ENCODE peak calls at places on chromosomes 12 and 14, in nine cellular contexts. One of them, this sample, is unnamed.

GRCh38 chr14:71076472-71076871 is 169.2 kb downstream of the PCNX1 start:
- DNase-seq in HuH-7.5: no peak
- DNase-seq in T-helper 9 cell: no peak
- DNase-seq in NCI-H2029: no peak
- DNase-seq in WTC11: no peak
- DNase-seq in HFF-Myc: no peak
- DNase-seq in body of pancreas: no peak
- DNase-seq in HepG2: no peak
- DNase-seq in NCI-H146: no peak
- DNase-seq in this sample: no peak

GRCh38 chr14:81329640-81330385 is 70.3 kb downstream of the STON2 start:
- DNase-seq in HuH-7.5: no peak
- DNase-seq in T-helper 9 cell: no peak
- DNase-seq in NCI-H2029: no peak
- DNase-seq in WTC11: no peak
- DNase-seq in HFF-Myc: no peak
- DNase-seq in body of pancreas: no peak
- DNase-seq in HepG2: no peak
- DNase-seq in NCI-H146: no peak
- DNase-seq in this sample: no peak

GRCh38 chr14:31326111-31326510 is 94.2 kb downstream of the HEATR5A start:
- DNase-seq in HuH-7.5: no peak
- DNase-seq in T-helper 9 cell: no peak
- DNase-seq in NCI-H2029: peak
- DNase-seq in WTC11: no peak
- DNase-seq in HFF-Myc: peak
- DNase-seq in body of pancreas: no peak
- DNase-seq in HepG2: peak
- DNase-seq in NCI-H146: no peak
- DNase-seq in this sample: no peak

GRCh38 chr12:24709201-24709600 is 239.7 kb downstream of the BCAT1 start:
- DNase-seq in HuH-7.5: no peak
- DNase-seq in T-helper 9 cell: no peak
- DNase-seq in NCI-H2029: no peak
- DNase-seq in WTC11: no peak
- DNase-seq in HFF-Myc: no peak
- DNase-seq in body of pancreas: no peak
- DNase-seq in HepG2: no peak
- DNase-seq in NCI-H146: no peak
- DNase-seq in this sample: no peak

GRCh38 chr12:108241961-108242360 is 97.2 kb downstream of the CMKLR1 start:
- DNase-seq in HuH-7.5: no peak
- DNase-seq in T-helper 9 cell: no peak
- DNase-seq in NCI-H2029: no peak
- DNase-seq in WTC11: no peak
- DNase-seq in HFF-Myc: no peak
- DNase-seq in body of pancreas: no peak
- DNase-seq in HepG2: no peak
- DNase-seq in NCI-H146: no peak
- DNase-seq in this sample: no peak

GRCh38 chr12:56197921-56198635 is 8.8 kb upstream of the SMARCC2 start:
- DNase-seq in HuH-7.5: no peak
- DNase-seq in T-helper 9 cell: no peak
- DNase-seq in NCI-H2029: no peak
- DNase-seq in WTC11: no peak
- DNase-seq in HFF-Myc: no peak
- DNase-seq in body of pancreas: no peak
- DNase-seq in HepG2: no peak
- DNase-seq in NCI-H146: no peak
- DNase-seq in this sample: no peak

GRCh38 chr12:62146323-62146722 is 113.9 kb upstream of the USP15 start:
- DNase-seq in HuH-7.5: no peak
- DNase-seq in T-helper 9 cell: no peak
- DNase-seq in NCI-H2029: no peak
- DNase-seq in WTC11: no peak
- DNase-seq in HFF-Myc: no peak
- DNase-seq in body of pancreas: no peak
- DNase-seq in HepG2: no peak
- DNase-seq in NCI-H146: no peak
- DNase-seq in this sample: no peak

GRCh38 chr12:69846976-69847375 is 21.9 kb downstream of the MYRFL start:
- DNase-seq in HuH-7.5: no peak
- DNase-seq in T-helper 9 cell: no peak
- DNase-seq in NCI-H2029: no peak
- DNase-seq in WTC11: no peak
- DNase-seq in HFF-Myc: no peak
- DNase-seq in body of pancreas: no peak
- DNase-seq in HepG2: no peak
- DNase-seq in NCI-H146: no peak
- DNase-seq in this sample: no peak

GRCh38 chr12:120119395-120119973 is 2.9 kb upstream of the RAB35 start:
- DNase-seq in HuH-7.5: no peak
- DNase-seq in T-helper 9 cell: no peak
- DNase-seq in NCI-H2029: no peak
- DNase-seq in WTC11: no peak
- DNase-seq in HFF-Myc: no peak
- DNase-seq in body of pancreas: no peak
- DNase-seq in HepG2: peak
- DNase-seq in NCI-H146: no peak
- DNase-seq in this sample: no peak

GRCh38 chr12:124994435-124994975 is 1.1 kb downstream of the BRI3BP start:
- DNase-seq in HuH-7.5: no peak
- DNase-seq in T-helper 9 cell: no peak
- DNase-seq in NCI-H2029: no peak
- DNase-seq in WTC11: no peak
- DNase-seq in HFF-Myc: no peak
- DNase-seq in body of pancreas: peak
- DNase-seq in HepG2: no peak
- DNase-seq in NCI-H146: no peak
- DNase-seq in this sample: no peak

GRCh38 chr14:23941230-23941629 is 12.3 kb upstream of the DHRS4 start:
- DNase-seq in HuH-7.5: no peak
- DNase-seq in T-helper 9 cell: no peak
- DNase-seq in NCI-H2029: no peak
- DNase-seq in WTC11: no peak
- DNase-seq in HFF-Myc: no peak
- DNase-seq in body of pancreas: no peak
- DNase-seq in HepG2: no peak
- DNase-seq in NCI-H146: no peak
- DNase-seq in this sample: no peak

GRCh38 chr14:68779761-68780323 is 13.0 kb downstream of the ZFP36L1 start:
- DNase-seq in HuH-7.5: no peak
- DNase-seq in T-helper 9 cell: peak
- DNase-seq in NCI-H2029: no peak
- DNase-seq in WTC11: no peak
- DNase-seq in HFF-Myc: peak
- DNase-seq in body of pancreas: no peak
- DNase-seq in HepG2: peak
- DNase-seq in NCI-H146: no peak
- DNase-seq in this sample: no peak

GRCh38 chr12:6950944-6951540 is at the start of gene PTPN6:
- DNase-seq in HuH-7.5: no peak
- DNase-seq in T-helper 9 cell: no peak
- DNase-seq in NCI-H2029: no peak
- DNase-seq in WTC11: no peak
- DNase-seq in HFF-Myc: no peak
- DNase-seq in body of pancreas: peak
- DNase-seq in HepG2: no peak
- DNase-seq in NCI-H146: no peak
- DNase-seq in this sample: no peak

GRCh38 chr14:85487215-85487614 is 42.7 kb upstream of the FLRT2 start:
- DNase-seq in HuH-7.5: no peak
- DNase-seq in T-helper 9 cell: no peak
- DNase-seq in NCI-H2029: no peak
- DNase-seq in WTC11: no peak
- DNase-seq in HFF-Myc: peak
- DNase-seq in body of pancreas: no peak
- DNase-seq in HepG2: no peak
- DNase-seq in NCI-H146: no peak
- DNase-seq in this sample: no peak

GRCh38 chr12:94231718-94232117 is 83.3 kb downstream of the PLXNC1 start:
- DNase-seq in HuH-7.5: no peak
- DNase-seq in T-helper 9 cell: no peak
- DNase-seq in NCI-H2029: no peak
- DNase-seq in WTC11: no peak
- DNase-seq in HFF-Myc: no peak
- DNase-seq in body of pancreas: no peak
- DNase-seq in HepG2: no peak
- DNase-seq in NCI-H146: no peak
- DNase-seq in this sample: no peak

GRCh38 chr12:121812921-121813896 is 9.4 kb downstream of the SETD1B start:
- DNase-seq in HuH-7.5: no peak
- DNase-seq in T-helper 9 cell: no peak
- DNase-seq in NCI-H2029: peak
- DNase-seq in WTC11: peak
- DNase-seq in HFF-Myc: no peak
- DNase-seq in body of pancreas: no peak
- DNase-seq in HepG2: no peak
- DNase-seq in NCI-H146: no peak
- DNase-seq in this sample: no peak

GRCh38 chr12:188910-189621 is 24.9 kb downstream of the SLC6A12 start:
- DNase-seq in HuH-7.5: peak
- DNase-seq in T-helper 9 cell: no peak
- DNase-seq in NCI-H2029: peak
- DNase-seq in WTC11: peak
- DNase-seq in HFF-Myc: no peak
- DNase-seq in body of pancreas: peak
- DNase-seq in HepG2: no peak
- DNase-seq in NCI-H146: peak
- DNase-seq in this sample: no peak

GRCh38 chr14:93201155-93201704 is 5.6 kb downstream of the GON7 start:
- DNase-seq in HuH-7.5: no peak
- DNase-seq in T-helper 9 cell: no peak
- DNase-seq in NCI-H2029: no peak
- DNase-seq in WTC11: no peak
- DNase-seq in HFF-Myc: no peak
- DNase-seq in body of pancreas: no peak
- DNase-seq in HepG2: no peak
- DNase-seq in NCI-H146: no peak
- DNase-seq in this sample: no peak

GRCh38 chr14:75229923-75230792 is 48.5 kb upstream of the FOS start:
- DNase-seq in HuH-7.5: no peak
- DNase-seq in T-helper 9 cell: peak
- DNase-seq in NCI-H2029: peak
- DNase-seq in WTC11: no peak
- DNase-seq in HFF-Myc: no peak
- DNase-seq in body of pancreas: peak
- DNase-seq in HepG2: no peak
- DNase-seq in NCI-H146: no peak
- DNase-seq in this sample: no peak

GRCh38 chr12:130090564-130090963 is 71.7 kb upstream of the FZD10 start:
- DNase-seq in HuH-7.5: no peak
- DNase-seq in T-helper 9 cell: no peak
- DNase-seq in NCI-H2029: no peak
- DNase-seq in WTC11: no peak
- DNase-seq in HFF-Myc: no peak
- DNase-seq in body of pancreas: no peak
- DNase-seq in HepG2: no peak
- DNase-seq in NCI-H146: no peak
- DNase-seq in this sample: no peak

GRCh38 chr12:72057330-72057911 is 118.8 kb downstream of the TPH2 start:
- DNase-seq in HuH-7.5: no peak
- DNase-seq in T-helper 9 cell: no peak
- DNase-seq in NCI-H2029: no peak
- DNase-seq in WTC11: no peak
- DNase-seq in HFF-Myc: no peak
- DNase-seq in body of pancreas: no peak
- DNase-seq in HepG2: no peak
- DNase-seq in NCI-H146: peak
- DNase-seq in this sample: no peak

GRCh38 chr12:51389302-51389999 is 1.8 kb downstream of the GALNT6 start:
- DNase-seq in HuH-7.5: no peak
- DNase-seq in T-helper 9 cell: no peak
- DNase-seq in NCI-H2029: peak
- DNase-seq in WTC11: no peak
- DNase-seq in HFF-Myc: peak
- DNase-seq in body of pancreas: no peak
- DNase-seq in HepG2: no peak
- DNase-seq in NCI-H146: peak
- DNase-seq in this sample: no peak

GRCh38 chr12:90098132-90098779 is 389.6 kb upstream of the ATP2B1 start:
- DNase-seq in HuH-7.5: no peak
- DNase-seq in T-helper 9 cell: no peak
- DNase-seq in NCI-H2029: no peak
- DNase-seq in WTC11: no peak
- DNase-seq in HFF-Myc: no peak
- DNase-seq in body of pancreas: no peak
- DNase-seq in HepG2: no peak
- DNase-seq in NCI-H146: no peak
- DNase-seq in this sample: no peak

GRCh38 chr14:102375126-102375525 is 12.4 kb downstream of the TECPR2 start:
- DNase-seq in HuH-7.5: no peak
- DNase-seq in T-helper 9 cell: no peak
- DNase-seq in NCI-H2029: no peak
- DNase-seq in WTC11: no peak
- DNase-seq in HFF-Myc: no peak
- DNase-seq in body of pancreas: no peak
- DNase-seq in HepG2: no peak
- DNase-seq in NCI-H146: no peak
- DNase-seq in this sample: no peak

GRCh38 chr12:38102197-38102596 is 214.4 kb upstream of the ALG10B start:
- DNase-seq in HuH-7.5: no peak
- DNase-seq in T-helper 9 cell: no peak
- DNase-seq in NCI-H2029: no peak
- DNase-seq in WTC11: no peak
- DNase-seq in HFF-Myc: no peak
- DNase-seq in body of pancreas: no peak
- DNase-seq in HepG2: no peak
- DNase-seq in NCI-H146: no peak
- DNase-seq in this sample: no peak

GRCh38 chr14:105974902-105975301 is 448.5 kb downstream of the TMEM121 start:
- DNase-seq in HuH-7.5: peak
- DNase-seq in T-helper 9 cell: peak
- DNase-seq in NCI-H2029: no peak
- DNase-seq in WTC11: no peak
- DNase-seq in HFF-Myc: no peak
- DNase-seq in body of pancreas: no peak
- DNase-seq in HepG2: peak
- DNase-seq in NCI-H146: no peak
- DNase-seq in this sample: no peak

GRCh38 chr12:132924356-132924755 is 31.8 kb downstream of the ZNF605 start:
- DNase-seq in HuH-7.5: no peak
- DNase-seq in T-helper 9 cell: no peak
- DNase-seq in NCI-H2029: no peak
- DNase-seq in WTC11: no peak
- DNase-seq in HFF-Myc: no peak
- DNase-seq in body of pancreas: no peak
- DNase-seq in HepG2: no peak
- DNase-seq in NCI-H146: no peak
- DNase-seq in this sample: no peak

GRCh38 chr12:94235894-94236293 is 87.5 kb downstream of the PLXNC1 start:
- DNase-seq in HuH-7.5: no peak
- DNase-seq in T-helper 9 cell: no peak
- DNase-seq in NCI-H2029: no peak
- DNase-seq in WTC11: no peak
- DNase-seq in HFF-Myc: no peak
- DNase-seq in body of pancreas: no peak
- DNase-seq in HepG2: no peak
- DNase-seq in NCI-H146: no peak
- DNase-seq in this sample: no peak

GRCh38 chr12:53292441-53292840 is 2.9 kb upstream of the PFDN5 start:
- DNase-seq in HuH-7.5: no peak
- DNase-seq in T-helper 9 cell: no peak
- DNase-seq in NCI-H2029: peak
- DNase-seq in WTC11: no peak
- DNase-seq in HFF-Myc: no peak
- DNase-seq in body of pancreas: no peak
- DNase-seq in HepG2: no peak
- DNase-seq in NCI-H146: peak
- DNase-seq in this sample: no peak